ENCODE peak calls at places on chromosomes 11 and 22, in five cellular contexts. One of them, this sample, is unnamed.

GRCh38 chr11:126547161-126547560 is 191.7 kb downstream of the ST3GAL4 start:
- DNase-seq in A549: no peak
- DNase-seq in H1: no peak
- DNase-seq in GM12878: no peak
- DNase-seq in HepG2: no peak
- DNase-seq in this sample: no peak

GRCh38 chr11:76445122-76446084 is 585 bp downstream of the EMSY start:
- DNase-seq in A549: peak
- DNase-seq in H1: peak
- DNase-seq in GM12878: no peak
- DNase-seq in HepG2: peak
- DNase-seq in this sample: peak

GRCh38 chr11:37861671-37862070 is 1263.6 kb upstream of the RAG2 start:
- DNase-seq in A549: no peak
- DNase-seq in H1: no peak
- DNase-seq in GM12878: no peak
- DNase-seq in HepG2: no peak
- DNase-seq in this sample: no peak

GRCh38 chr11:9250139-9250582 is 15.0 kb downstream of the DENND5A start:
- DNase-seq in A549: no peak
- DNase-seq in H1: no peak
- DNase-seq in GM12878: peak
- DNase-seq in HepG2: no peak
- DNase-seq in this sample: peak

GRCh38 chr11:128667873-128668272 is 26.0 kb upstream of the FLI1 start:
- DNase-seq in A549: no peak
- DNase-seq in H1: no peak
- DNase-seq in GM12878: no peak
- DNase-seq in HepG2: no peak
- DNase-seq in this sample: no peak

GRCh38 chr11:75872887-75873416 is 57.9 kb downstream of the UVRAG start:
- DNase-seq in A549: no peak
- DNase-seq in H1: no peak
- DNase-seq in GM12878: no peak
- DNase-seq in HepG2: no peak
- DNase-seq in this sample: no peak

GRCh38 chr11:38060930-38061329 is 1462.9 kb upstream of the RAG2 start:
- DNase-seq in A549: no peak
- DNase-seq in H1: no peak
- DNase-seq in GM12878: no peak
- DNase-seq in HepG2: no peak
- DNase-seq in this sample: no peak

GRCh38 chr11:10597877-10598341 is 29.4 kb upstream of the LYVE1 start:
- DNase-seq in A549: no peak
- DNase-seq in H1: no peak
- DNase-seq in GM12878: no peak
- DNase-seq in HepG2: no peak
- DNase-seq in this sample: no peak

GRCh38 chr22:26650722-26651421 is 6.5 kb upstream of the MIAT start:
- DNase-seq in A549: no peak
- DNase-seq in H1: no peak
- DNase-seq in GM12878: no peak
- DNase-seq in HepG2: no peak
- DNase-seq in this sample: peak

GRCh38 chr11:77121096-77121640 is 6.9 kb upstream of the MYO7A start:
- DNase-seq in A549: no peak
- DNase-seq in H1: no peak
- DNase-seq in GM12878: no peak
- DNase-seq in HepG2: no peak
- DNase-seq in this sample: no peak

GRCh38 chr22:46072981-46073682 is 77.2 kb upstream of the PPARA start:
- DNase-seq in A549: no peak
- DNase-seq in H1: no peak
- DNase-seq in GM12878: no peak
- DNase-seq in HepG2: no peak
- DNase-seq in this sample: no peak

GRCh38 chr22:50725597-50725996 is 12.4 kb upstream of the ACR start:
- DNase-seq in A549: no peak
- DNase-seq in H1: no peak
- DNase-seq in GM12878: no peak
- DNase-seq in HepG2: no peak
- DNase-seq in this sample: no peak

GRCh38 chr11:96228472-96228871 is 114.5 kb downstream of the MAML2 start:
- DNase-seq in A549: no peak
- DNase-seq in H1: no peak
- DNase-seq in GM12878: no peak
- DNase-seq in HepG2: peak
- DNase-seq in this sample: no peak

GRCh38 chr22:21797444-21798221 is 62.0 kb upstream of the YPEL1 start:
- DNase-seq in A549: no peak
- DNase-seq in H1: no peak
- DNase-seq in GM12878: no peak
- DNase-seq in HepG2: no peak
- DNase-seq in this sample: no peak

GRCh38 chr22:42277988-42278776 is 7.7 kb upstream of the TCF20 start:
- DNase-seq in A549: no peak
- DNase-seq in H1: no peak
- DNase-seq in GM12878: no peak
- DNase-seq in HepG2: no peak
- DNase-seq in this sample: no peak

GRCh38 chr11:96015911-96016565 is 92.1 kb upstream of the MTMR2 start:
- DNase-seq in A549: no peak
- DNase-seq in H1: no peak
- DNase-seq in GM12878: no peak
- DNase-seq in HepG2: peak
- DNase-seq in this sample: peak

GRCh38 chr11:3044004-3044403 is 13.2 kb downstream of the CARS1 start:
- DNase-seq in A549: no peak
- DNase-seq in H1: no peak
- DNase-seq in GM12878: no peak
- DNase-seq in HepG2: no peak
- DNase-seq in this sample: no peak

GRCh38 chr22:47027766-47028165 is 265.3 kb downstream of the TBC1D22A start:
- DNase-seq in A549: no peak
- DNase-seq in H1: no peak
- DNase-seq in GM12878: no peak
- DNase-seq in HepG2: no peak
- DNase-seq in this sample: no peak

GRCh38 chr22:27872488-27872887 is 46.6 kb downstream of the PITPNB start:
- DNase-seq in A549: no peak
- DNase-seq in H1: no peak
- DNase-seq in GM12878: no peak
- DNase-seq in HepG2: no peak
- DNase-seq in this sample: no peak

GRCh38 chr11:12979928-12980689 is 29.0 kb upstream of the RASSF10 start:
- DNase-seq in A549: no peak
- DNase-seq in H1: no peak
- DNase-seq in GM12878: no peak
- DNase-seq in HepG2: peak
- DNase-seq in this sample: no peak

GRCh38 chr22:25702571-25703167 is 39.3 kb upstream of the MYO18B start:
- DNase-seq in A549: no peak
- DNase-seq in H1: no peak
- DNase-seq in GM12878: peak
- DNase-seq in HepG2: no peak
- DNase-seq in this sample: no peak

GRCh38 chr11:23124996-23125395 is 264.7 kb upstream of the CCDC179 start:
- DNase-seq in A549: no peak
- DNase-seq in H1: no peak
- DNase-seq in GM12878: no peak
- DNase-seq in HepG2: peak
- DNase-seq in this sample: no peak

GRCh38 chr11:83971063-83971462 is 684.9 kb upstream of the CCDC90B start:
- DNase-seq in A549: no peak
- DNase-seq in H1: no peak
- DNase-seq in GM12878: peak
- DNase-seq in HepG2: no peak
- DNase-seq in this sample: no peak

GRCh38 chr11:47819743-47820142 is 28.4 kb downstream of the NUP160 start:
- DNase-seq in A549: no peak
- DNase-seq in H1: no peak
- DNase-seq in GM12878: no peak
- DNase-seq in HepG2: no peak
- DNase-seq in this sample: no peak

GRCh38 chr22:27952091-27952490 is 33.0 kb upstream of the PITPNB start:
- DNase-seq in A549: no peak
- DNase-seq in H1: no peak
- DNase-seq in GM12878: no peak
- DNase-seq in HepG2: no peak
- DNase-seq in this sample: no peak

GRCh38 chr11:28461846-28462245 is 353.7 kb downstream of the METTL15 start:
- DNase-seq in A549: no peak
- DNase-seq in H1: no peak
- DNase-seq in GM12878: no peak
- DNase-seq in HepG2: peak
- DNase-seq in this sample: no peak

GRCh38 chr11:6486256-6486655 is 5.0 kb downstream of the TIMM10B start:
- DNase-seq in A549: no peak
- DNase-seq in H1: no peak
- DNase-seq in GM12878: no peak
- DNase-seq in HepG2: no peak
- DNase-seq in this sample: no peak

GRCh38 chr11:46333129-46333947 is 13.9 kb upstream of the DGKZ start:
- DNase-seq in A549: no peak
- DNase-seq in H1: no peak
- DNase-seq in GM12878: no peak
- DNase-seq in HepG2: no peak
- DNase-seq in this sample: no peak

GRCh38 chr11:121696177-121696863 is 243.6 kb upstream of the SORL1-AS1 start:
- DNase-seq in A549: no peak
- DNase-seq in H1: no peak
- DNase-seq in GM12878: no peak
- DNase-seq in HepG2: no peak
- DNase-seq in this sample: no peak

DNA sequence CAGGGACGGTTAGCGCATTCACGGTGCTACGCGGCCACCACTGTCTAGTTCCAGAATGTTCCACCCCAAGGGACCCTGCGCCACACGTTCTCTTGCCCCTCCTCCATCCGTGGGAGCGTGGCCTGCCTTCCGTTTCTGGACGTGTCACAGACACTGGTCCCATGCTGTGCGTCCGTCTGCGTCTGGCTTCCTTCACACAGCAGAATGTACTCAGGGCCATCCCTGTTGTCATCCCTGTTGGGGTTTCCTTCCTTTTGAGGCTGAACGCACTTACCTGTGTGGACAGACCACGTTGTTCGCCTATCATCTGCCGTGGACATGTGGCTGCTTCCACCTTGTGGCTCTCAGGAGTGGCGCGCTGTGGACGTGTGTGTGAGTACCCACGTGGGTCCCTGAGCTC is 24.9 kb downstream of the BRSK2 start:
- DNase-seq in A549: no peak
- DNase-seq in H1: no peak
- DNase-seq in GM12878: no peak
- DNase-seq in HepG2: no peak
- DNase-seq in this sample: no peak
- TF ChIP-seq RFX5 in A549: no peak
- TF ChIP-seq RFX5 in H1: no peak
- TF ChIP-seq RFX5 in GM12878: no peak
- TF ChIP-seq RFX5 in HepG2: no peak
- TF ChIP-seq RFX5 in this sample: no peak

GRCh38 chr22:31103111-31103510 is 4.3 kb downstream of the SELENOM start:
- DNase-seq in A549: no peak
- DNase-seq in H1: no peak
- DNase-seq in GM12878: no peak
- DNase-seq in HepG2: no peak
- DNase-seq in this sample: no peak

GRCh38 chr22:31103899-31104694 is 3.3 kb downstream of the SELENOM start:
- DNase-seq in A549: no peak
- DNase-seq in H1: peak
- DNase-seq in GM12878: no peak
- DNase-seq in HepG2: no peak
- DNase-seq in this sample: no peak

GRCh38 chr22:31106001-31106571 is 1.3 kb downstream of the SELENOM start:
- DNase-seq in A549: no peak
- DNase-seq in H1: no peak
- DNase-seq in GM12878: no peak
- DNase-seq in HepG2: no peak
- DNase-seq in this sample: no peak

GRCh38 chr22:31105282-31105929 is 2.0 kb downstream of the SELENOM start:
- DNase-seq in A549: no peak
- DNase-seq in H1: no peak
- DNase-seq in GM12878: no peak
- DNase-seq in HepG2: no peak
- DNase-seq in this sample: no peak

GRCh38 chr22:31104869-31105268 is 2.5 kb downstream of the SELENOM start:
- DNase-seq in A549: no peak
- DNase-seq in H1: peak
- DNase-seq in GM12878: no peak
- DNase-seq in HepG2: no peak
- DNase-seq in this sample: no peak
- TF ChIP-seq KDM1A in A549: no peak
- TF ChIP-seq KDM1A in H1: peak
- TF ChIP-seq KDM1A in GM12878: no peak
- TF ChIP-seq KDM1A in HepG2: no peak
- TF ChIP-seq KDM1A in this sample: no peak

GRCh38 chr11:68373810-68374501 is 61.6 kb downstream of the LRP5 start:
- DNase-seq in A549: no peak
- DNase-seq in H1: no peak
- DNase-seq in GM12878: no peak
- DNase-seq in HepG2: peak
- DNase-seq in this sample: no peak

GRCh38 chr11:68375337-68375736 is 62.9 kb downstream of the LRP5 start:
- DNase-seq in A549: no peak
- DNase-seq in H1: no peak
- DNase-seq in GM12878: no peak
- DNase-seq in HepG2: no peak
- DNase-seq in this sample: no peak

GRCh38 chr11:68372625-68373024 is 60.2 kb downstream of the LRP5 start:
- DNase-seq in A549: no peak
- DNase-seq in H1: no peak
- DNase-seq in GM12878: no peak
- DNase-seq in HepG2: no peak
- DNase-seq in this sample: no peak

GRCh38 chr11:68373189-68373809 is 60.9 kb downstream of the LRP5 start:
- DNase-seq in A549: no peak
- DNase-seq in H1: no peak
- DNase-seq in GM12878: no peak
- DNase-seq in HepG2: no peak
- DNase-seq in this sample: no peak

GRCh38 chr11:68374531-68374930 is 62.1 kb downstream of the LRP5 start:
- DNase-seq in A549: no peak
- DNase-seq in H1: no peak
- DNase-seq in GM12878: no peak
- DNase-seq in HepG2: no peak
- DNase-seq in this sample: no peak
- TF ChIP-seq RFX5 in A549: no peak
- TF ChIP-seq RFX5 in H1: no peak
- TF ChIP-seq RFX5 in GM12878: no peak
- TF ChIP-seq RFX5 in HepG2: no peak
- TF ChIP-seq RFX5 in this sample: no peak

GRCh38 chr11:1272531-1272930 is 36.9 kb downstream of the TOLLIP start:
- DNase-seq in A549: no peak
- DNase-seq in H1: no peak
- DNase-seq in GM12878: no peak
- DNase-seq in HepG2: no peak
- DNase-seq in this sample: no peak
- TF ChIP-seq KDM1A in A549: no peak
- TF ChIP-seq KDM1A in H1: no peak
- TF ChIP-seq KDM1A in GM12878: no peak
- TF ChIP-seq KDM1A in HepG2: no peak
- TF ChIP-seq KDM1A in this sample: no peak

GRCh38 chr22:36787594-36787993 is 11.7 kb upstream of the IFT27 start:
- DNase-seq in A549: no peak
- DNase-seq in H1: no peak
- DNase-seq in GM12878: no peak
- DNase-seq in HepG2: no peak
- DNase-seq in this sample: no peak
- TF ChIP-seq RFX5 in A549: no peak
- TF ChIP-seq RFX5 in H1: no peak
- TF ChIP-seq RFX5 in GM12878: no peak
- TF ChIP-seq RFX5 in HepG2: no peak
- TF ChIP-seq RFX5 in this sample: no peak

This sample was measured in K562.